ENCODE peak calls at places on chromosomes 1 and 21, in five cellular contexts. P is OCI-LY7, D is K562, A is fibroblast of lung, M is osteoblast. B is an unnamed sample. For H4K20me1, the result is how much of the 10 kb centered on the place peaks cover.

GRCh38 chr1:197200468-197200899 is 54.0 kb upstream of the ASPM start:
- DNase-seq in D (peak), M (no peak), A (peak), P (peak), B (peak)

GRCh38 chr1:207713529-207713928 is 38.3 kb upstream of the CD46 start:
- DNase-seq in P (no peak), D (peak), M (no peak), A (no peak), B (no peak)

GRCh38 chr1:98426092-98426491 is 235.4 kb upstream of the SNX7 start:
- DNase-seq in D (no peak), A (peak), M (no peak), P (no peak), B (no peak)

GRCh38 chr1:206723500-206724472 is 39.1 kb downstream of the MAPKAPK2 start:
- DNase-seq in P (no peak), A (peak), D (no peak), M (no peak), B (peak)

GRCh38 chr1:218380125-218380977 is 35.2 kb downstream of the TGFB2 start:
- DNase-seq in A (peak), P (no peak), D (no peak), M (peak), B (peak)

GRCh38 chr21:32412998-32413504 is 545 bp downstream of the EVA1C start:
- DNase-seq in A (no peak), M (no peak), D (no peak), P (no peak), B (no peak)

GRCh38 chr1:75265792-75266191 is 131.6 kb downstream of the LHX8 start:
- DNase-seq in M (no peak), P (peak), D (peak), A (peak), B (peak)

GRCh38 chr1:20153000-20153418 is 13.9 kb downstream of the PLA2G2F start:
- DNase-seq in M (peak), P (no peak), D (no peak), A (peak), B (peak)

GRCh38 chr1:3756394-3756793 is 4.1 kb downstream of the CCDC27 start:
- DNase-seq in M (peak), P (no peak), A (no peak), D (peak), B (no peak)

GRCh38 chr1:205991237-205991636 is 12.0 kb downstream of the RAB7B start:
- DNase-seq in M (no peak), D (no peak), A (peak), P (no peak), B (peak)

GRCh38 chr1:169484683-169485426 is 889 bp downstream of the SLC19A2 start:
- DNase-seq in M (no peak), D (peak), P (peak), A (peak), B (peak)

GRCh38 chr1:32334274-32334861 is 1.7 kb downstream of the MARCKSL1 start:
- DNase-seq in M (peak), P (peak), D (no peak), A (no peak), B (no peak)

GRCh38 chr1:112634367-112634766 is 14.7 kb downstream of the CAPZA1 start:
- DNase-seq in M (no peak), A (no peak), D (no peak), P (no peak), B (no peak)

GRCh38 chr1:170617595-170618215 is 46.2 kb upstream of the PRRX1 start:
- DNase-seq in D (no peak), M (no peak), A (peak), P (no peak), B (peak)

GRCh38 chr1:8244304-8244703 is 73.6 kb upstream of the SLC45A1 start:
- DNase-seq in P (no peak), M (no peak), A (no peak), D (no peak), B (no peak)

DNA sequence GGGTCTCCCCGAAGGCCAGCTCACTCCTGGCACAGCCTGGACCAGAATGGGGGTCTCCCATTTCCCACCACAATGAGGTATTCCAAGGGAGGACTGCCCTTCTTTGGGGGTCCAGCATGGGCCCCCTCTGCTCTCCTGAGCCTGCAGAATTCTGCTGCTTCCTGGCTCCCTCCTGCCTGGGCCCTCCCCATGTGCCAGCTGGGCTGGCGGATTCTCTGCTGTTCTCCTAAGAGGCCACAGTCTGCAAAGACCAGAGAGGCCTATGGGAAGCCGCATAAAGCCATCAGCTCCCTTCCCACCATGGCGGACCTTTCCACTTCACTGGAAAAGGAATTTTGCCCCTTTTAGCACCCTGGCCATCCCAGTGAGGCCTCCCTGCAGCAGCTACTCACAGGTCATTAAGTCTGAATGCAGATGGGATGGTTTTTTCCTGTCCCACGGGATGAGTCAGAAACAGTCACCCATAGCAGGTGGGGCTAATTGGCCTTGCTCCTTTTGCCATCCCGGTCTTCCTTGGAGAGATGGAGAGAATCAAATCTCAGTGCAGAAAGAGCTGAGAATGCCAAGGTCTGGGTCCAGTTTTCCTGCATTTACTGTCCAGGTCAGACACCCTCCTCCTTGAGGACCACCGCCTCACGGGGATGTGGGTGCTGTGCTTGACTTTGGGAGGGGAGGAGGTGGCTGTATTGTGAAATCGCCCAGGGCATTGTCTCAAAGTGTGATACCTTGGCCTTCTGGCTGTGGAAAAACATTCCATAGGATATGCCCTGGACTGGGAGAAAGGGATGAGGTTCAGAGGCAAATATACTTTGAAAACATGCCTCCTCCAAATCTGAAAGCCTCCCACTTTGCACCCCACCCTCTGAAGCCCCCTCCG is 23.2 kb downstream of the MYBPH start:
- DNase-seq in A (peak), D (no peak), M (peak), P (no peak), B (peak)
- H4K20me1 ChIP-seq in A (under half), D (under half), M (under half), P (under half), B (under half)

GRCh38 chr21:15455819-15456462 is 273.8 kb upstream of the USP25 start:
- DNase-seq in A (no peak), P (no peak), M (no peak), D (no peak), B (no peak)
- H3K4me3 ChIP-seq in A (no peak), P (no peak), M (no peak), D (no peak), B (no peak)

GRCh38 chr21:14609274-14609673 is 63.2 kb upstream of the SAMSN1 start:
- DNase-seq in P (no peak), M (no peak), D (no peak), A (no peak), B (no peak)

GRCh38 chr21:14616303-14617039 is 70.4 kb upstream of the SAMSN1 start:
- DNase-seq in D (no peak), P (no peak), M (no peak), A (no peak), B (no peak)

GRCh38 chr21:14617040-14617393 is 70.9 kb upstream of the SAMSN1 start:
- DNase-seq in M (no peak), P (no peak), D (no peak), A (no peak), B (no peak)

GRCh38 chr21:14614287-14614686 is 68.2 kb upstream of the SAMSN1 start:
- DNase-seq in M (no peak), D (no peak), P (no peak), A (no peak), B (no peak)

GRCh38 chr21:14613496-14613895 is 67.4 kb upstream of the SAMSN1 start:
- DNase-seq in D (no peak), P (no peak), A (no peak), M (no peak), B (no peak)
- H4K20me1 ChIP-seq in D (under half), P (under half), A (under half), M (under half), B (under half)

DNA sequence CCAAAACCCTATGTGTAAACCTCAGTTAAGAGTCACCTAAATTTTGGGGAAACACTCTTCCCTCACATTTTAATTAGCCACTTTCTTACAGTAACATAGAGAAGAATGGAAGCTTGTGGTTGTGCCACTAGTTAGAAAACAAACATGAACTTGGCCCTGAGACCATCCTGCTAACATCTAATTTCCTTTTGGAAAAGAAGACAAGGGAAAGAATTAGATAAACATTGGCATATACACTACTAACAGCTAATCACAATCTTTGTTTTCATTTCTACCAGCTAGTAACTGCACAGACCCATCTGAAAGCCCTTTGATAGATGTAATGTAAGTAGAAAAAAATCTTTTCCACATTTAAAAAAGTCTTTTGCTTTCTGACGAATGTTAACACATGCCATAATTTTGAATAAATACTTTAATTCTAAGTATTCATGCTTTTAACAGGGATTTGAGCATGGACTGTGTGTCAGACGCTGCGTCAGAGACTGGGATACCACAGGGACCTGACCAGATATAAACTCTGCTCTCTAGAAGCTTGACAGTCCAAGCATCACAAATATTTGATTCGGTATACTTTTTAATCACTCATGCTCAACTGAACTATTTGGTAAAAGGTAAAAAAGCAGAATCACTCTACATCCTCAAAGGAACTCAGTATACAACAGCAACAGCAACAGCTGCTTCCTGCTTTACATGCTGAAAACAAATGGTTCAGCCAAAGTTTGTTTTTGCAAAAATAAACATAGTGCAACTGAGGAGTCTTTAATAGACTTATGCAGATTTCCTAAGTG is 30.2 kb downstream of the DPH5 start:
- DNase-seq in D (no peak), M (no peak), P (peak), A (no peak), B (no peak)
- H3K4me3 ChIP-seq in D (no peak), M (no peak), P (no peak), A (no peak), B (no peak)

B was measured in GM23248.